ENCODE peak calls at places on chromosomes 2 and 18, in six cellular contexts. One of them, this sample, is unnamed.

GRCh38 chr18:48826271-48826670 is 124.5 kb downstream of the SMAD7 start:
- DNase-seq in Peyer's patch: no peak
- DNase-seq in heart left ventricle: peak; percentile 12
- DNase-seq in SJSA1: no peak
- DNase-seq in bronchial epithelial cell: no peak
- DNase-seq in left ventricle myocardium inferior: no peak
- DNase-seq in this sample: no peak

GRCh38 chr2:113220970-113221708 is 47.4 kb downstream of the PSD4 start:
- DNase-seq in Peyer's patch: no peak
- DNase-seq in heart left ventricle: no peak
- DNase-seq in SJSA1: no peak
- DNase-seq in bronchial epithelial cell: no peak
- DNase-seq in left ventricle myocardium inferior: no peak
- DNase-seq in this sample: no peak

GRCh38 chr2:224837558-224837957 is 121.4 kb upstream of the CCDC195 start:
- DNase-seq in Peyer's patch: no peak
- DNase-seq in heart left ventricle: peak; percentile 52
- DNase-seq in SJSA1: peak; percentile 20
- DNase-seq in bronchial epithelial cell: peak; percentile 87
- DNase-seq in left ventricle myocardium inferior: no peak
- DNase-seq in this sample: peak; percentile 44

GRCh38 chr2:52775674-52776073 is 991.9 kb upstream of the CHAC2 start:
- DNase-seq in Peyer's patch: no peak
- DNase-seq in heart left ventricle: no peak
- DNase-seq in SJSA1: no peak
- DNase-seq in bronchial epithelial cell: no peak
- DNase-seq in left ventricle myocardium inferior: no peak
- DNase-seq in this sample: no peak

GRCh38 chr2:16763493-16763899 is 97.9 kb upstream of the CYRIA start:
- DNase-seq in Peyer's patch: no peak
- DNase-seq in heart left ventricle: no peak
- DNase-seq in SJSA1: no peak
- DNase-seq in bronchial epithelial cell: peak; percentile 38
- DNase-seq in left ventricle myocardium inferior: no peak
- DNase-seq in this sample: no peak

GRCh38 chr2:33291278-33292013 is 185.0 kb upstream of the RASGRP3 start:
- DNase-seq in Peyer's patch: no peak
- DNase-seq in heart left ventricle: no peak
- DNase-seq in SJSA1: peak; percentile 80
- DNase-seq in bronchial epithelial cell: peak; percentile 96
- DNase-seq in left ventricle myocardium inferior: no peak
- DNase-seq in this sample: peak; percentile 60

GRCh38 chr2:232104076-232104646 is 142.6 kb downstream of the DIS3L2 start:
- DNase-seq in Peyer's patch: no peak
- DNase-seq in heart left ventricle: no peak
- DNase-seq in SJSA1: no peak
- DNase-seq in bronchial epithelial cell: peak; percentile 66
- DNase-seq in left ventricle myocardium inferior: no peak
- DNase-seq in this sample: no peak

GRCh38 chr2:24704682-24705081 is 88.5 kb downstream of the PTRHD1 start:
- DNase-seq in Peyer's patch: no peak
- DNase-seq in heart left ventricle: no peak
- DNase-seq in SJSA1: no peak
- DNase-seq in bronchial epithelial cell: no peak
- DNase-seq in left ventricle myocardium inferior: no peak
- DNase-seq in this sample: no peak

DNA sequence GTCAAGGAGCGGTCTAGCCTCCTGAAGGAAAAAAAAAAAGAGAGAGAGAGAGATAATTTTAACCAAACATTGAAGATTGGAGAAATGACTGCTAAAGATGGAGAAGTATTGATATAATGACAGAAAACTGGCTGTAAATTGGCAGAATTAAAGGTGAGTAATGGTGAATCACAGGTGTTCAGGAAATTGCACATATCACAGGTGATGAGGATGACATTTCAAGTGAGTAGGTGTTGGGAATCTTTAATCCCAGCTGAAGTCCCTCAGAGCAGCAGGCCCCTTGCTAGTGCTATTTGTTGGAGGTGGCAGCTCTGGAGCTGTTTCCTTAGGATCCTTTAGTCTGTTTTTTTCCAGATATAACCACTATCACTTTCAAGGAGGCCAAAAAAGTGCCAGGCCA is 678.4 kb upstream of the VRK2 start:
- DNase-seq in Peyer's patch: no peak
- DNase-seq in heart left ventricle: no peak
- DNase-seq in SJSA1: no peak
- DNase-seq in bronchial epithelial cell: peak; percentile 81
- DNase-seq in left ventricle myocardium inferior: no peak
- DNase-seq in this sample: no peak
- H3K36me3 ChIP-seq in Peyer's patch: no peaks in the 10 kb centered on the region
- H3K36me3 ChIP-seq in heart left ventricle: no peaks in the 10 kb centered on the region
- H3K36me3 ChIP-seq in SJSA1: no peaks in the 10 kb centered on the region
- H3K36me3 ChIP-seq in bronchial epithelial cell: no peaks in the 10 kb centered on the region
- H3K36me3 ChIP-seq in left ventricle myocardium inferior: no peaks in the 10 kb centered on the region
- H3K36me3 ChIP-seq in this sample: no peaks in the 10 kb centered on the region

GRCh38 chr2:238094438-238095022 is 5.6 kb upstream of the ESPNL start:
- DNase-seq in Peyer's patch: no peak
- DNase-seq in heart left ventricle: no peak
- DNase-seq in SJSA1: no peak
- DNase-seq in bronchial epithelial cell: no peak
- DNase-seq in left ventricle myocardium inferior: no peak
- DNase-seq in this sample: no peak

GRCh38 chr2:238097988-238098853 is 1.9 kb upstream of the ESPNL start:
- DNase-seq in Peyer's patch: peak; percentile 93
- DNase-seq in heart left ventricle: peak; percentile 71
- DNase-seq in SJSA1: peak; percentile 33
- DNase-seq in bronchial epithelial cell: peak; percentile 17
- DNase-seq in left ventricle myocardium inferior: peak; percentile 50
- DNase-seq in this sample: no peak

GRCh38 chr2:238095143-238095542 is 5.0 kb upstream of the ESPNL start:
- DNase-seq in Peyer's patch: no peak
- DNase-seq in heart left ventricle: no peak
- DNase-seq in SJSA1: no peak
- DNase-seq in bronchial epithelial cell: no peak
- DNase-seq in left ventricle myocardium inferior: no peak
- DNase-seq in this sample: no peak

GRCh38 chr2:238097201-238097987 is 2.7 kb upstream of the ESPNL start:
- DNase-seq in Peyer's patch: no peak
- DNase-seq in heart left ventricle: no peak
- DNase-seq in SJSA1: no peak
- DNase-seq in bronchial epithelial cell: no peak
- DNase-seq in left ventricle myocardium inferior: no peak
- DNase-seq in this sample: no peak

DNA sequence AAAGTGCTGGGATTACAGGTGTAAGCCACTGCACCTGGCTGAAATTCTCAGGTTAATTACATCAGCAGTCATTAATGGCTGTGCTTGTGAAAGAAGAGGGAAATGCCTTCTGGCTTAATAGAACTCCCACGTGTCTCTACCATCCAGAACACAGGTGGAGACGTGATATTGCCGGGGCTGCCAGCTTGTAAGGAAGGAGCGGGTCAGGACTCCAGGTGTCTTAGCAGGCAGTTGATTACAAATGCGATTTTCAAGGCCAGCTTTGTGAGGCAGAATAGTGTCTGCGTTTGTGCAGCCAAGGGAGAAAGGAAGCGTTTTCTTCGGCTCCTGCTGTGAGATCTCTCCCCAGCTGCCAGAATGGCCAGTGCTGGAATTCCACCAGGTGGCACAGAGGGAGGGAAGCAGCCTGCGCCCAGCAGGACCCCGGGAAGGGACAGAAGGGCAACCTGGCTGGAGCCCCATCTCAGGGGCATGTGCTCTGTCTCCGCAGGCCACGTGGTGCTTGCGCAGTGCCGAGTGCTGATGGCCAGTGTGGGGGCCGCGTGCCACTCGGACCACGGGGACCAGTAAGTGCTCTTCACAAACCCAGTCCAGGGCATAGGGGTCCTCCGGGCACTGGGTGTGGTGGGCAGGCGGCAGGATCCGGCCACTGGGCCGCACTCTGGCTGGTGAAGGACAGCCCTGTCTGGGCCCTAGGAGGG is 3.7 kb upstream of the ESPNL start:
- DNase-seq in Peyer's patch: no peak
- DNase-seq in heart left ventricle: no peak
- DNase-seq in SJSA1: no peak
- DNase-seq in bronchial epithelial cell: peak; percentile 15
- DNase-seq in left ventricle myocardium inferior: no peak
- DNase-seq in this sample: no peak
- H3K4me3 ChIP-seq in Peyer's patch: no peak overlapping the region
- H3K4me3 ChIP-seq in heart left ventricle: no peak overlapping the region
- H3K4me3 ChIP-seq in SJSA1: no peak overlapping the region
- H3K4me3 ChIP-seq in bronchial epithelial cell: no peak overlapping the region
- H3K4me3 ChIP-seq in left ventricle myocardium inferior: no peak overlapping the region
- H3K4me3 ChIP-seq in this sample: no peak overlapping the region

GRCh38 chr2:135072125-135072997 is 20.3 kb downstream of the RAB3GAP1 start:
- DNase-seq in Peyer's patch: no peak
- DNase-seq in heart left ventricle: no peak
- DNase-seq in SJSA1: peak; percentile 12
- DNase-seq in bronchial epithelial cell: no peak
- DNase-seq in left ventricle myocardium inferior: no peak
- DNase-seq in this sample: no peak

GRCh38 chr2:135078417-135078816 is 26.3 kb downstream of the RAB3GAP1 start:
- DNase-seq in Peyer's patch: no peak
- DNase-seq in heart left ventricle: no peak
- DNase-seq in SJSA1: no peak
- DNase-seq in bronchial epithelial cell: no peak
- DNase-seq in left ventricle myocardium inferior: no peak
- DNase-seq in this sample: no peak

GRCh38 chr2:135076556-135076955 is 24.5 kb downstream of the RAB3GAP1 start:
- DNase-seq in Peyer's patch: no peak
- DNase-seq in heart left ventricle: no peak
- DNase-seq in SJSA1: no peak
- DNase-seq in bronchial epithelial cell: no peak
- DNase-seq in left ventricle myocardium inferior: no peak
- DNase-seq in this sample: no peak

DNA sequence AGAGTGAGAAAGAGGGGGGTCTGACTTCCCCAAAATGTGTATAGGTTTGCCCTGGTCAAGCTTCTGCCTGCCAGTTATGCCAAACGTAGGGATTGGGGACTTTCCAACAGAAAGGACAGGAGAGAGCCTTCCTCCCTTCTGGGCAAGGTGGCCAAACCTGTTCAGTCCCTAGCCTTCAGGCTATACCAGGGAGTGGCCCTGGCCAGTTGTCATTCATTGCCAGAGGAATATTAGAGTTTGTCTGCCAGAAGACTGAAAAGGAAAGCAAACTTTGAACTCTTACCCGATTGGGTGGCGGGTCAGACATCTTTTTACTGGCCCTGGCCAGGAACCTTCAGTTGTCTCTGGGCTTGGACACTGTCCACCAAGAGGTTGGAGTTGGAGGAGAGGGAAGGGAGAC is 22.1 kb downstream of the RAB3GAP1 start:
- DNase-seq in Peyer's patch: no peak
- DNase-seq in heart left ventricle: no peak
- DNase-seq in SJSA1: no peak
- DNase-seq in bronchial epithelial cell: no peak
- DNase-seq in left ventricle myocardium inferior: no peak
- DNase-seq in this sample: no peak
- H3K36me3 ChIP-seq in Peyer's patch: no peaks in the 10 kb centered on the region
- H3K36me3 ChIP-seq in heart left ventricle: no peaks in the 10 kb centered on the region
- H3K36me3 ChIP-seq in SJSA1: peaks cover 43% of the 10 kb centered on the region
- H3K36me3 ChIP-seq in bronchial epithelial cell: peaks cover 2% of the 10 kb centered on the region
- H3K36me3 ChIP-seq in left ventricle myocardium inferior: peaks cover 10% of the 10 kb centered on the region
- H3K36me3 ChIP-seq in this sample: peaks cover 2% of the 10 kb centered on the region

GRCh38 chr2:38097611-38098350 is 21.8 kb upstream of the CYP1B1 start:
- DNase-seq in Peyer's patch: no peak
- DNase-seq in heart left ventricle: no peak
- DNase-seq in SJSA1: peak; percentile 73
- DNase-seq in bronchial epithelial cell: no peak
- DNase-seq in left ventricle myocardium inferior: no peak
- DNase-seq in this sample: no peak
- H3K4me3 ChIP-seq in Peyer's patch: no peak overlapping the region
- H3K4me3 ChIP-seq in heart left ventricle: peak overlapping the region; percentile 33
- H3K4me3 ChIP-seq in SJSA1: no peak overlapping the region
- H3K4me3 ChIP-seq in bronchial epithelial cell: no peak overlapping the region
- H3K4me3 ChIP-seq in left ventricle myocardium inferior: peak overlapping the region; percentile 45
- H3K4me3 ChIP-seq in this sample: no peak overlapping the region

GRCh38 chr2:11212645-11213044 is 57.4 kb downstream of the SLC66A3 start:
- DNase-seq in Peyer's patch: no peak
- DNase-seq in heart left ventricle: no peak
- DNase-seq in SJSA1: no peak
- DNase-seq in bronchial epithelial cell: no peak
- DNase-seq in left ventricle myocardium inferior: no peak
- DNase-seq in this sample: no peak
- H3K36me3 ChIP-seq in Peyer's patch: no peaks in the 10 kb centered on the region
- H3K36me3 ChIP-seq in heart left ventricle: peaks cover 20% of the 10 kb centered on the region
- H3K36me3 ChIP-seq in SJSA1: peaks cover 82% of the 10 kb centered on the region
- H3K36me3 ChIP-seq in bronchial epithelial cell: peaks cover 3% of the 10 kb centered on the region
- H3K36me3 ChIP-seq in left ventricle myocardium inferior: peaks cover 78% of the 10 kb centered on the region
- H3K36me3 ChIP-seq in this sample: peaks cover 1% of the 10 kb centered on the region

GRCh38 chr2:127422631-127423475 is 4.6 kb downstream of the PROC start:
- DNase-seq in Peyer's patch: no peak
- DNase-seq in heart left ventricle: no peak
- DNase-seq in SJSA1: no peak
- DNase-seq in bronchial epithelial cell: no peak
- DNase-seq in left ventricle myocardium inferior: no peak
- DNase-seq in this sample: no peak

GRCh38 chr2:127421871-127422618 is 3.8 kb downstream of the PROC start:
- DNase-seq in Peyer's patch: no peak
- DNase-seq in heart left ventricle: no peak
- DNase-seq in SJSA1: no peak
- DNase-seq in bronchial epithelial cell: no peak
- DNase-seq in left ventricle myocardium inferior: no peak
- DNase-seq in this sample: no peak

GRCh38 chr2:127424598-127425379 is 6.6 kb downstream of the PROC start:
- DNase-seq in Peyer's patch: no peak
- DNase-seq in heart left ventricle: no peak
- DNase-seq in SJSA1: no peak
- DNase-seq in bronchial epithelial cell: no peak
- DNase-seq in left ventricle myocardium inferior: no peak
- DNase-seq in this sample: no peak

GRCh38 chr2:127423476-127423840 is 5.2 kb downstream of the PROC start:
- DNase-seq in Peyer's patch: peak; percentile 77
- DNase-seq in heart left ventricle: no peak
- DNase-seq in SJSA1: no peak
- DNase-seq in bronchial epithelial cell: peak; percentile 51
- DNase-seq in left ventricle myocardium inferior: no peak
- DNase-seq in this sample: no peak

DNA sequence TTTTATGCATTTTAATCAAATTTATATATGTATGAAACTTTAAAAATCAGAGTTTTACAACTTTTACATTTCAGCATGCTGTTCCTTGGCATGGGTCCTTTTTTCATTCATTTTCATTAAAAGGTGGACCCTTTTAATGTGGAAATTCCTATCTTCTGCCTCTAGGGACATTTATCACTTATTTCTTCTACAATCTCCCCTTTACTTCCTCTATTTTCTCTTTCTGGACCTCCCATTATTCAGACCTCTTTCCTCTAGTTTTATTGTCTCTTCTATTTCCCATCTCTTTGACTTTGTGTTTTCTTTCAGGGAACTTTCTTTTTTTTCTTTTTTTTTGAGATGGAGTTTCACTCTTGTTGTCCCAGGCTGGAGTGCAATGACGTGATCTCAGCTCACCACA is 5.7 kb downstream of the PROC start:
- DNase-seq in Peyer's patch: no peak
- DNase-seq in heart left ventricle: no peak
- DNase-seq in SJSA1: no peak
- DNase-seq in bronchial epithelial cell: no peak
- DNase-seq in left ventricle myocardium inferior: no peak
- DNase-seq in this sample: no peak
- H3K4me3 ChIP-seq in Peyer's patch: peak overlapping the region; percentile 46
- H3K4me3 ChIP-seq in heart left ventricle: peak overlapping the region; percentile 40
- H3K4me3 ChIP-seq in SJSA1: peak overlapping the region; percentile 33
- H3K4me3 ChIP-seq in bronchial epithelial cell: no peak overlapping the region
- H3K4me3 ChIP-seq in left ventricle myocardium inferior: peak overlapping the region; percentile 50
- H3K4me3 ChIP-seq in this sample: peak overlapping the region; percentile 27